ENCODE peak calls at places on chromosome 21, in five cellular contexts. S is AG04450, N is MM.1S, V is IMR-90, H is BE2C. C is an unnamed sample. For H3K9me3, the result is how much of the 10 kb centered on the place peaks cover.

GRCh38 chr21:44706706-44707615 is 4.4 kb downstream of the TSPEAR start:
- DNase-seq in V (no peak), S (no peak), N (no peak), H (no peak), C (peak)

GRCh38 chr21:26966978-26967913 is at the start of gene ADAMTS5:
- DNase-seq in H (peak), S (no peak), N (no peak), V (peak), C (no peak)

GRCh38 chr21:29105218-29105617 is 25.2 kb upstream of the MAP3K7CL start:
- DNase-seq in H (no peak), S (no peak), N (no peak), V (peak), C (no peak)

GRCh38 chr21:41369105-41369914 is 7.5 kb downstream of the MX2 start:
- DNase-seq in V (no peak), H (no peak), N (no peak), S (no peak), C (peak)

GRCh38 chr21:26844258-26845065 is 747 bp downstream of the ADAMTS1 start:
- DNase-seq in H (peak), V (peak), S (no peak), N (peak), C (no peak)

GRCh38 chr21:16667395-16667794 is 845.4 kb upstream of the CXADR start:
- DNase-seq in S (no peak), V (no peak), N (no peak), H (no peak), C (no peak)

GRCh38 chr21:33931799-33932390 is 16.3 kb upstream of the ATP5PO start:
- DNase-seq in S (no peak), H (no peak), V (no peak), N (no peak), C (no peak)

GRCh38 chr21:35530726-35531125 is 481.6 kb upstream of the RUNX1 start:
- DNase-seq in S (no peak), N (no peak), V (no peak), H (no peak), C (no peak)

GRCh38 chr21:44438531-44439210 is 16.6 kb upstream of the LRRC3 start:
- DNase-seq in S (no peak), H (no peak), V (no peak), N (no peak), C (no peak)

GRCh38 chr21:42038826-42039425 is 28.8 kb upstream of the ZBTB21 start:
- DNase-seq in H (no peak), S (peak), N (no peak), V (peak), C (no peak)

GRCh38 chr21:17359781-17360180 is 153.1 kb upstream of the CXADR start:
- DNase-seq in H (peak), S (no peak), V (no peak), N (no peak), C (no peak)

GRCh38 chr21:32920474-32920873 is 105.3 kb upstream of the OLIG2 start:
- DNase-seq in N (no peak), H (no peak), V (no peak), S (no peak), C (no peak)

GRCh38 chr21:32918467-32919140 is 107.1 kb upstream of the OLIG2 start:
- DNase-seq in S (no peak), V (no peak), H (no peak), N (no peak), C (peak)

GRCh38 chr21:32925098-32925497 is 100.6 kb upstream of the OLIG2 start:
- DNase-seq in S (no peak), V (no peak), H (no peak), N (no peak), C (no peak)

GRCh38 chr21:32917392-32918135 is 108.2 kb upstream of the OLIG2 start:
- DNase-seq in N (no peak), V (no peak), S (no peak), H (no peak), C (no peak)

DNA sequence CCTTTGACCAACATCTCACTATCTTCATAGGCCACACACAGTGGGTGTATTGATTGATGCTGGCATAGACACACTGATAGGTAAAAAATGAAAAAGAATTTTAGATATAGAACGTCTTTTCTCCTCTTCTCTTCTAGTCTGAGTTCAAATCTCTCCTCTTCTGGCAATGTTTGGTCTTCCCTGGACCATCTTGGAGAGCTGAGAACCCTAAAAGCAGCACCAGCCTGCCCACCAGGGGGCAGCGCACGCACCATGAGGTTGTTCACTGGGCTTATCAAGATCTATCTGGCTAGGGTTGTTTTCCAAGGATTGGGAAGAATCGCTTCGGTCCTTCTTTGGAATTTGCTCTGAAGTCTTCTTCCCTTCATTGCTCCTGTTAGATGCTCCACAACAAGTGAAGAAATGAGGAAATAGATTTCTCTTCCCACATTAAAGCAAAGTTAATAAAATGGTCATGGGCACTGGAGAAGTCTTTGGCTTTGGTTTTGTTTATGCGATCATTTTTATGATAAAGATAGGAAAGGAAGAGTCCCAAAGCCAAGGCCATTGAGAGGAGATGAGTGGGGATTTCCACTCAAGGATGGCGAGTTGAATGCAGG is 104.0 kb upstream of the OLIG2 start:
- DNase-seq in H (peak), V (peak), N (peak), S (no peak), C (peak)
- TF ChIP-seq CTCF in H (peak), V (peak), N (peak), S (peak), C (peak)

DNA sequence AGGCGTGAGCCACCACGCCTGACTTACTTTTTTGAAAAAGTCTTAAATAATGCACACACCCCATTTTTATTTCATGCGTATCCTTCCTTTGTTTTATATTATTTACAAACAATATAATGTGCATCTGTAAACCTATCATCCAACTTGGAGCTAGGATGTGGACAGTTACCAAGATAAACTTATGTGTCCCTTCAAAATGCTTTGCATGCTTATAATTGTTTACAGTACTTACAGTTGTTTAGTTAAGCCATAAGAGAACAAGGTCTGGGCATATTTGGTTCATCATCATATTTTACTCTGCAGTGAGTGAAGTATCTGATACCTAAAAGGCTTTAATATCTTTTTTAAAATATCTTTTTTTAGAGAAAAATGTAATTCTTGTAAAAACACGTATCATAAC is 16.1 kb upstream of the HMGN1 start:
- DNase-seq in S (no peak), H (no peak), N (peak), V (peak), C (no peak)
- H3K9me3 ChIP-seq in S (under half), H (under half), N (under half), V (under half), C (under half)

GRCh38 chr21:14487490-14488432 is 58.4 kb downstream of the SAMSN1 start:
- DNase-seq in V (no peak), H (no peak), N (no peak), S (no peak), C (no peak)
- H3K4me3 ChIP-seq in V (no peak), H (no peak), N (no peak), S (no peak), C (no peak)

DNA sequence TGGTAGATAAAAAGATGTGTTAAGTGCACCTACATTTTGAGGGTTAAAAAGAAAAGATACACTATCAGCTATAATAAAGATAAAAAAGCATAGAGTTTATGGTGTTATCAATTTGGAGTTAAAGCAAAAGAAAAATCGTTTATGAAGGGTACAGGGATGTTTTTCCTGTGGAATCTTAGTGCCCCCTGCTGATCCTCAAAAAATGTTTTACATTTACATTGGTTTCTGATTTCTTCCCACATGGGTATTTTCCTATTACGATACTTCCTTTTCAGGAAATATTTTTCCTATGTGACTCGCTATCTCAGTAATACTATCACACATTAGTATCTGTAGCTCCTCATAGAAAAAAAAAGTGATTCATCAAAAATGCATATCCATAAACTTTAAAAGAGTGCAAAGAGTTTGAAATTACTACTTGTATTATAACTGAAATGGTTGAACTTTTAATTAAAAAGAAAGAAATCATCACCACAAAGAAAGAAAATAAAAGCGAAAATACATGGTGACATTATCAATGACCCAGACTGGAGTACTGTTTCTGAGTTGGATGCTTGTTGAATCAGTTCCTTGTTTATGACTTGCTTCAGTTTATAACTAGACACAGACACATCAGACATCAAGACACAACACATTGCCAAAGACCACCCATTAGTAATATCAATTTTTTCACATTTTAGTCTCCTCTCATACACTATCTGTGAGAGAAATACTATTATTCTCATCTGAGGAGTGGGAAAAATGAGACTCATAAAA is 293.2 kb downstream of the MRPL39 start:
- DNase-seq in N (no peak), V (peak), S (peak), H (no peak), C (no peak)
- TF ChIP-seq CTCF in N (peak), V (peak), S (peak), H (peak), C (peak)

GRCh38 chr21:46091118-46091517 is 6.8 kb upstream of the COL6A2 start:
- DNase-seq in N (no peak), S (no peak), H (no peak), V (no peak), C (no peak)

GRCh38 chr21:46084709-46085108 is 13.2 kb upstream of the COL6A2 start:
- DNase-seq in V (no peak), S (no peak), N (no peak), H (no peak), C (no peak)

GRCh38 chr21:46089285-46089684 is 8.6 kb upstream of the COL6A2 start:
- DNase-seq in H (no peak), V (no peak), N (no peak), S (no peak), C (no peak)

GRCh38 chr21:46091631-46092025 is 6.3 kb upstream of the COL6A2 start:
- DNase-seq in H (no peak), V (peak), S (no peak), N (no peak), C (no peak)

DNA sequence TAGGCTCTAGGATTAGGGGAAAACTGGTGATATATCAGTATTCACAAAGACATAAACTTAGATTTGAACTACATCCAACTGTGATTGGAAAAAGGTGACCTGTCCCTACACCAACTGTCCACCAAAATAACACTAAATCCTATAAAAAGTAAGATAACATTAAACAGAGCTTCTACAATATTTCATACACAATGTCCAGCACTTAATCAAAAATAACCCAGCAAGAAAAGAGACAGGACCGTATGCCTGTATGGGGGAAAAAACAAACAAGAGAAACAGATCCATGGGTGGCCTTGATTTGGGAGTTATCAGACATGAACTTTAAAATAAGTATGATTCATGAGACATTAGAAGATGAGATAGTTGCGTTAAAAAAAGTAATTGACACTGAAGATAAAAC is 9.7 kb upstream of the COL6A2 start:
- DNase-seq in S (no peak), H (no peak), V (no peak), N (no peak), C (no peak)
- H3K9me3 ChIP-seq in S (under half), H (under half), V (under half), N (under half), C (under half)